ENCODE peak calls at places on chromosomes 4 and X, in five cellular contexts. One of them, this sample, is unnamed.

GRCh38 chrX:38799995-38800394 is 1.3 kb upstream of the MID1IP1 start:
- DNase-seq in tibial nerve: no peak
- DNase-seq in tibial artery: no peak
- DNase-seq in thyroid gland: no peak
- DNase-seq in cardiac muscle cell: no peak
- DNase-seq in this sample: no peak

GRCh38 chr4:99655315-99656081 is 2.1 kb downstream of the C4orf54 start:
- DNase-seq in tibial nerve: no peak
- DNase-seq in tibial artery: peak; percentile 87
- DNase-seq in thyroid gland: peak; percentile 90
- DNase-seq in cardiac muscle cell: no peak
- DNase-seq in this sample: no peak

GRCh38 chr4:81260443-81261102 is 45.6 kb upstream of the PRKG2 start:
- DNase-seq in tibial nerve: no peak
- DNase-seq in tibial artery: no peak
- DNase-seq in thyroid gland: no peak
- DNase-seq in cardiac muscle cell: no peak
- DNase-seq in this sample: no peak

GRCh38 chr4:24768604-24769003 is 26.8 kb upstream of the SOD3 start:
- DNase-seq in tibial nerve: no peak
- DNase-seq in tibial artery: no peak
- DNase-seq in thyroid gland: no peak
- DNase-seq in cardiac muscle cell: no peak
- DNase-seq in this sample: no peak

GRCh38 chr4:4651811-4652609 is 110.2 kb upstream of the STX18 start:
- DNase-seq in tibial nerve: no peak
- DNase-seq in tibial artery: no peak
- DNase-seq in thyroid gland: no peak
- DNase-seq in cardiac muscle cell: no peak
- DNase-seq in this sample: no peak

GRCh38 chrX:151860827-151861226 is 51.9 kb upstream of the MAGEA4 start:
- DNase-seq in tibial nerve: no peak
- DNase-seq in tibial artery: no peak
- DNase-seq in thyroid gland: no peak
- DNase-seq in cardiac muscle cell: no peak
- DNase-seq in this sample: no peak

GRCh38 chr4:108053281-108053701 is 63.6 kb downstream of the HADH start:
- DNase-seq in tibial nerve: no peak
- DNase-seq in tibial artery: no peak
- DNase-seq in thyroid gland: no peak
- DNase-seq in cardiac muscle cell: no peak
- DNase-seq in this sample: no peak

GRCh38 chrX:111460612-111461011 is 48.6 kb upstream of the DCX start:
- DNase-seq in tibial nerve: no peak
- DNase-seq in tibial artery: no peak
- DNase-seq in thyroid gland: no peak
- DNase-seq in cardiac muscle cell: no peak
- DNase-seq in this sample: no peak

GRCh38 chr4:86892639-86892965 is 380 bp upstream of the C4orf36 start:
- DNase-seq in tibial nerve: no peak
- DNase-seq in tibial artery: no peak
- DNase-seq in thyroid gland: no peak
- DNase-seq in cardiac muscle cell: no peak
- DNase-seq in this sample: no peak

GRCh38 chr4:143207555-143207954 is 22.8 kb downstream of the USP38 start:
- DNase-seq in tibial nerve: no peak
- DNase-seq in tibial artery: no peak
- DNase-seq in thyroid gland: no peak
- DNase-seq in cardiac muscle cell: no peak
- DNase-seq in this sample: no peak

GRCh38 chr4:28490669-28491068 is 1630.0 kb downstream of the STIM2 start:
- DNase-seq in tibial nerve: no peak
- DNase-seq in tibial artery: no peak
- DNase-seq in thyroid gland: no peak
- DNase-seq in cardiac muscle cell: no peak
- DNase-seq in this sample: no peak

GRCh38 chrX:43953218-43953617 is 20.0 kb downstream of the NDP start:
- DNase-seq in tibial nerve: no peak
- DNase-seq in tibial artery: no peak
- DNase-seq in thyroid gland: no peak
- DNase-seq in cardiac muscle cell: no peak
- DNase-seq in this sample: no peak

GRCh38 chr4:87109945-87110344 is 110.5 kb downstream of the KLHL8 start:
- DNase-seq in tibial nerve: no peak
- DNase-seq in tibial artery: no peak
- DNase-seq in thyroid gland: no peak
- DNase-seq in cardiac muscle cell: no peak
- DNase-seq in this sample: no peak

GRCh38 chr4:180057891-180058643 is 2185.1 kb upstream of the TENM3 start:
- DNase-seq in tibial nerve: no peak
- DNase-seq in tibial artery: no peak
- DNase-seq in thyroid gland: peak; percentile 37
- DNase-seq in cardiac muscle cell: peak; percentile 49
- DNase-seq in this sample: peak; percentile 66

GRCh38 chr4:138907174-138907573 is 108.4 kb upstream of the NOCT start:
- DNase-seq in tibial nerve: no peak
- DNase-seq in tibial artery: no peak
- DNase-seq in thyroid gland: no peak
- DNase-seq in cardiac muscle cell: no peak
- DNase-seq in this sample: no peak

GRCh38 chr4:26204911-26205368 is 115.9 kb upstream of the RBPJ start:
- DNase-seq in tibial nerve: peak; percentile 33
- DNase-seq in tibial artery: peak; percentile 72
- DNase-seq in thyroid gland: peak; percentile 13
- DNase-seq in cardiac muscle cell: no peak
- DNase-seq in this sample: no peak

GRCh38 chr4:25271866-25272265 is 38.0 kb downstream of the PI4K2B start:
- DNase-seq in tibial nerve: no peak
- DNase-seq in tibial artery: no peak
- DNase-seq in thyroid gland: peak; percentile 46
- DNase-seq in cardiac muscle cell: no peak
- DNase-seq in this sample: no peak

GRCh38 chr4:150212927-150213326 is 134.7 kb downstream of the DCLK2 start:
- DNase-seq in tibial nerve: no peak
- DNase-seq in tibial artery: no peak
- DNase-seq in thyroid gland: peak; percentile 48
- DNase-seq in cardiac muscle cell: no peak
- DNase-seq in this sample: no peak

GRCh38 chrX:103107836-103108235 is 14.9 kb upstream of the NXF3 start:
- DNase-seq in tibial nerve: no peak
- DNase-seq in tibial artery: no peak
- DNase-seq in thyroid gland: no peak
- DNase-seq in cardiac muscle cell: no peak
- DNase-seq in this sample: no peak

GRCh38 chr4:183912585-183912984 is 7.5 kb downstream of the STOX2 start:
- DNase-seq in tibial nerve: no peak
- DNase-seq in tibial artery: no peak
- DNase-seq in thyroid gland: no peak
- DNase-seq in cardiac muscle cell: no peak
- DNase-seq in this sample: no peak

GRCh38 chrX:66014084-66014483 is 25.8 kb downstream of the VSIG4 start:
- DNase-seq in tibial nerve: no peak
- DNase-seq in tibial artery: no peak
- DNase-seq in thyroid gland: no peak
- DNase-seq in cardiac muscle cell: no peak
- DNase-seq in this sample: no peak

GRCh38 chrX:26037367-26037766 is 100.8 kb upstream of the MAGEB18 start:
- DNase-seq in tibial nerve: no peak
- DNase-seq in tibial artery: no peak
- DNase-seq in thyroid gland: no peak
- DNase-seq in cardiac muscle cell: no peak
- DNase-seq in this sample: no peak

GRCh38 chrX:41010188-41010846 is 74.9 kb upstream of the USP9X start:
- DNase-seq in tibial nerve: peak; percentile 41
- DNase-seq in tibial artery: peak; percentile 83
- DNase-seq in thyroid gland: peak; percentile 65
- DNase-seq in cardiac muscle cell: peak; percentile 56
- DNase-seq in this sample: peak; percentile 72

GRCh38 chrX:2723316-2723879 is 28.4 kb upstream of the XG start:
- DNase-seq in tibial nerve: no peak
- DNase-seq in tibial artery: peak; percentile 47
- DNase-seq in thyroid gland: no peak
- DNase-seq in cardiac muscle cell: no peak
- DNase-seq in this sample: no peak

GRCh38 chrX:115233497-115234219 is at the start of gene LRCH2:
- DNase-seq in tibial nerve: peak; percentile 12
- DNase-seq in tibial artery: peak; percentile 69
- DNase-seq in thyroid gland: peak; percentile 62
- DNase-seq in cardiac muscle cell: peak; percentile 83
- DNase-seq in this sample: peak; percentile 37

GRCh38 chr4:19850909-19851308 is 400.8 kb upstream of the SLIT2 start:
- DNase-seq in tibial nerve: no peak
- DNase-seq in tibial artery: no peak
- DNase-seq in thyroid gland: no peak
- DNase-seq in cardiac muscle cell: no peak
- DNase-seq in this sample: no peak

GRCh38 chr4:13980317-13980716 is 352.8 kb upstream of the BOD1L1 start:
- DNase-seq in tibial nerve: no peak
- DNase-seq in tibial artery: no peak
- DNase-seq in thyroid gland: no peak
- DNase-seq in cardiac muscle cell: no peak
- DNase-seq in this sample: no peak

GRCh38 chrX:95382799-95383198 is 1301.8 kb upstream of the DIAPH2 start:
- DNase-seq in tibial nerve: no peak
- DNase-seq in tibial artery: no peak
- DNase-seq in thyroid gland: no peak
- DNase-seq in cardiac muscle cell: no peak
- DNase-seq in this sample: no peak

GRCh38 chr4:88283661-88284377 is 542 bp downstream of the PPM1K start:
- DNase-seq in tibial nerve: peak; percentile 28
- DNase-seq in tibial artery: peak; percentile 83
- DNase-seq in thyroid gland: peak; percentile 68
- DNase-seq in cardiac muscle cell: peak; percentile 86
- DNase-seq in this sample: peak; percentile 25

DNA sequence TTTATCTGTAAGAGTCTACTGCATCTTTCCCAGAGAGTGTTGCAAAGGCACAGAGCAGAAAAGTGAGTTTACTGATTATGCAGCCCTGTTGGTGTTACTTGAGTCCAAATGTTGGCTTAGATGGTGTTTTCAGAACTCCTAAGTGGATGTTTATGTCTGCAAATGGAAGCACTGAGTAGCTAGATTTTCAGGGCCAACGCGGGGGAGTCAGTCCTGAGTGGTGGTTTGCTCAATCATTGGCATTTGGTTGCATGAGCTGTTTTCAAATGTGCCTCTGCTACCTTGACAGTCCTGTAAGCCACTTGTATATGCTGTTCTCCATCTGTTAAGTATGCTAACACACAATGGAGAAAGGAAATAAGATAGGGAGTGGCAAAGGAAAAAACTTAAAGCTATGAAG is 45.4 kb downstream of the MAMLD1 start:
- DNase-seq in tibial nerve: no peak
- DNase-seq in tibial artery: no peak
- DNase-seq in thyroid gland: no peak
- DNase-seq in cardiac muscle cell: no peak
- DNase-seq in this sample: no peak
- TF ChIP-seq CTCF in tibial nerve: no peak
- TF ChIP-seq CTCF in tibial artery: no peak
- TF ChIP-seq CTCF in thyroid gland: no peak
- TF ChIP-seq CTCF in cardiac muscle cell: no peak
- TF ChIP-seq CTCF in this sample: no peak

DNA sequence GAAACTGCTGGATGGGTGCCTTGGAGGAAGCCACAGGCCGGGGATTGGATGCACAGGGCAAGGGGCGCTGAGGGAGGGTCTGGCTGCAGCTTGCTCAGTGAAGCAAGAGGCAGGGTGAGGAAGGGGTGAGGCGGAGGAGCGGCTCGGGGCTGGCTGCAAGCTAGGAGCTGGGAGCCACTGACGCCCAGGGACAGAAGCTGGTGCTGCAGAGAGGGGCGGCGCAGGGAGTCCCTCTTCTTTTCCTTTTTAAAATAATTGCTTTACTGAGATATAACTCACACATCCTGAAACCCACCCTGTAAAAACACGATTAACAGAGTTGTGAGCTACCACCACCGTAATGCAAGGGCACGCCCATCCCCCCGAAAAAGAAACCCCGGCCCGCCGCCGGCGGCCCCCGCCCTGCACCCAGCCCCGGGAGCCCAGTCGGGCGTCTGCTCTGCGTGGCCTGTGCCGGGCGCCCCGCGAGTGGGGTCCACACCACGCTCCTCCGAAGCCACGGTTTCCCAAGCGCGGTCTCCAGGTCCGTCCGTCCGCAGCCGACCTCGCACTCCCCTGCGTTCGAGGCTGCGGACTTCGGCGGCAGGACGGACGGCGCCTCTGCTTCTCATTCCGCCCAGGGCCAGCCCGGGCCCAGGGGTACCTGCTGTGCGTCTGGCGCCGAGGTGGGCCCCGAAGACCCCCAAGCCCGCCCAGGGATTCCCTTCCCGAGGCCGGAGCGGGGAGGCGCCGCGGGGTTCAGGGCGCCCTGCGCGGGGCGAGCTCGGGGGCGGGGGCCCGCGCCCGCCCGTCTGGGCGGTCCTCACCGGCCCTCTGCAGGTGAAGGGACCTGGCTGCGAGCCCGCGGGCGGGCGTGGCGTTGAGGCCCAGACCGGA is 865 bp upstream of the UVSSA start:
- DNase-seq in tibial nerve: no peak
- DNase-seq in tibial artery: peak; percentile 80
- DNase-seq in thyroid gland: peak; percentile 63
- DNase-seq in cardiac muscle cell: peak; percentile 82
- DNase-seq in this sample: peak; percentile 73
- TF ChIP-seq CTCF in tibial nerve: no peak
- TF ChIP-seq CTCF in tibial artery: no peak
- TF ChIP-seq CTCF in thyroid gland: peak; percentile 46
- TF ChIP-seq CTCF in cardiac muscle cell: peak; percentile 32
- TF ChIP-seq CTCF in this sample: no peak

DNA sequence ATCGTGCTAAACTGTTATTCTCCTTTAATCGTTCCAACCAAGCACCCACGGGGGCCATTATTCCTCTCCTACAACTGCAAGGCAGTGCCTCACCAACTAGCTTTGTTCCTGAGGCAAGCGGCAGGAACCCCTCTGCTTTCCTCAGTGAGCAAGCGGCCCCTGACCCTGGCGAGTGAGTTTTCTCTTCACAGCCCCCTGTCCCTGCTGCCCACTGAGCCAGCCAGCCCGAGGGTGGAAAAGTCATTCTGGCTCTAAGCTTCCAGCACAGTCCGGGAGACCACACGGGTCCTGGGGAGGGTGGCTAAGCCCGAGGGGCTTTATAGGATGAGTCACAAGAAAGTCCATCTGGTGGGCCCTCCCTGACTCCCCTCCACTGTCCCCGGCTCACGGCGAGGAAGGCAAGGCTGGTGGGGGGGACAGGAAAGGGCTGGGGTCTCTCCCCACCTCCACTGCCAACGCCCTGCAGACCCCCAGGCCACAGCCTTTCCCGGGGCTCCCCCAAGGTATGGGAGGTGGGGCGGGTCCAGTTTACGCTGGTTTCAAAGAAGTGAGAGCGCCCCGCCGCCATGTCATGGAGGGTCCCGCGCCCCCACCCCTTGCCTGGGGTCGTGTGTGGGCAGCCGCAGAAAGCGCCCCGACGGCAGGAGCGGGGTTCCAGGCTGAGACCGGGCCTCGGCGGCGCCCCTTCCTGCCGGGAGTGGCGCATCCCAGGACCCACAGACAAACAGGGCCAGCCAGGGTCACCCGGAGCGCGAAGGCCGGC is 45.0 kb downstream of the CPLX1 start:
- DNase-seq in tibial nerve: no peak
- DNase-seq in tibial artery: no peak
- DNase-seq in thyroid gland: no peak
- DNase-seq in cardiac muscle cell: no peak
- DNase-seq in this sample: no peak
- TF ChIP-seq CTCF in tibial nerve: no peak
- TF ChIP-seq CTCF in tibial artery: no peak
- TF ChIP-seq CTCF in thyroid gland: no peak
- TF ChIP-seq CTCF in cardiac muscle cell: no peak
- TF ChIP-seq CTCF in this sample: no peak

GRCh38 chr4:122252584-122252983 is 100.5 kb downstream of the BLTP1 start:
- DNase-seq in tibial nerve: no peak
- DNase-seq in tibial artery: no peak
- DNase-seq in thyroid gland: no peak
- DNase-seq in cardiac muscle cell: no peak
- DNase-seq in this sample: no peak
- TF ChIP-seq CTCF in tibial nerve: no peak
- TF ChIP-seq CTCF in tibial artery: no peak
- TF ChIP-seq CTCF in thyroid gland: no peak
- TF ChIP-seq CTCF in cardiac muscle cell: no peak
- TF ChIP-seq CTCF in this sample: no peak